ENCODE peak calls at places on chromosomes 6 and 20, in eight cellular contexts. Q, O, E, P, D, T, F and I are unnamed samples.

GRCh38 chr6:19896580-19897010 is 59.4 kb downstream of the ID4 start:
- DNase-seq in F (no peak), D (peak; percentile 16), Q (peak; percentile 4), O (no peak), T (peak; percentile 11), P (no peak), E (no peak), I (no peak)

GRCh38 chr6:149317656-149318571 is at the start of gene TAB2:
- DNase-seq in Q (peak; percentile 72), O (no peak), D (peak; percentile 73), T (no peak), F (peak; percentile 57), E (peak; percentile 72), P (peak; percentile 73), I (no peak)

GRCh38 chr6:155085582-155086253 is 90.6 kb downstream of the TIAM2 start:
- DNase-seq in Q (peak; percentile 44), F (no peak), D (peak; percentile 86), P (no peak), E (no peak), T (peak; percentile 81), O (peak; percentile 36), I (no peak)

GRCh38 chr20:58634121-58634817 is 16.8 kb upstream of the STX16 start:
- DNase-seq in E (no peak), Q (no peak), O (no peak), T (no peak), P (no peak), F (no peak), D (no peak), I (no peak)

GRCh38 chr6:139439278-139439813 is 64.9 kb upstream of the CITED2 start:
- DNase-seq in O (no peak), Q (peak; percentile 44), F (no peak), P (no peak), T (peak; percentile 19), D (no peak), E (no peak), I (no peak)

GRCh38 chr20:62350629-62351422 is 16.3 kb downstream of the LAMA5 start:
- DNase-seq in Q (no peak), D (no peak), F (no peak), T (no peak), P (no peak), E (no peak), O (no peak), I (no peak)

GRCh38 chr6:21333715-21334114 is 259.8 kb upstream of the SOX4 start:
- DNase-seq in P (no peak), T (no peak), Q (no peak), E (no peak), O (no peak), F (no peak), D (no peak), I (no peak)

GRCh38 chr6:37279366-37280134 is 21.6 kb upstream of the TMEM217 start:
- DNase-seq in O (no peak), P (no peak), E (no peak), T (no peak), F (no peak), Q (peak; percentile 79), D (no peak), I (no peak)

GRCh38 chr6:102298066-102298465 is 904.6 kb downstream of the GRIK2 start:
- DNase-seq in E (no peak), D (no peak), F (no peak), P (no peak), T (no peak), O (no peak), Q (no peak), I (no peak)

GRCh38 chr20:22346716-22347115 is 237.7 kb downstream of the FOXA2 start:
- DNase-seq in Q (no peak), E (no peak), P (no peak), F (no peak), D (no peak), T (peak; percentile 90), O (no peak), I (no peak)

GRCh38 chr6:82589509-82590206 is 226.0 kb downstream of the TPBG start:
- DNase-seq in E (peak; percentile 75), T (peak; percentile 94), O (peak; percentile 70), F (peak; percentile 5), Q (peak; percentile 84), P (peak; percentile 20), D (peak; percentile 13), I (peak; percentile 18)

GRCh38 chr6:686528-686927 is 6.4 kb downstream of the EXOC2 start:
- DNase-seq in E (peak; percentile 53), O (no peak), T (no peak), D (peak; percentile 50), P (no peak), F (no peak), Q (no peak), I (peak; percentile 34)

GRCh38 chr20:35271073-35271882 is 6.6 kb downstream of the MMP24OS start:
- DNase-seq in E (no peak), P (no peak), D (no peak), Q (peak; percentile 15), F (no peak), O (no peak), T (no peak), I (no peak)

GRCh38 chr6:72363844-72364740 is 257.8 kb upstream of the KCNQ5 start:
- DNase-seq in D (peak; percentile 51), P (no peak), F (no peak), Q (peak; percentile 95), E (no peak), T (peak; percentile 90), O (no peak), I (no peak)

GRCh38 chr20:18906046-18906445 is 92.5 kb downstream of the SCP2D1 start:
- DNase-seq in Q (no peak), T (no peak), E (no peak), F (no peak), P (no peak), O (no peak), D (no peak), I (no peak)

GRCh38 chr6:170080828-170081368 is 210.0 kb downstream of the DLL1 start:
- DNase-seq in Q (no peak), T (no peak), E (no peak), D (no peak), O (no peak), P (no peak), F (no peak), I (peak; percentile 84)

GRCh38 chr6:12339808-12340487 is 49.8 kb downstream of the EDN1 start:
- DNase-seq in T (no peak), P (no peak), O (no peak), D (no peak), E (no peak), Q (no peak), F (no peak), I (no peak)

GRCh38 chr6:122649701-122650100 is 39.5 kb downstream of the PKIB start:
- DNase-seq in P (no peak), D (no peak), T (peak; percentile 80), Q (peak; percentile 14), O (no peak), E (no peak), F (no peak), I (no peak)

GRCh38 chr20:11267131-11267761 is 593.4 kb upstream of the JAG1 start:
- DNase-seq in F (no peak), P (peak; percentile 33), Q (peak; percentile 96), E (peak; percentile 46), O (peak; percentile 79), D (peak; percentile 84), T (peak; percentile 96), I (peak; percentile 28)

GRCh38 chr6:46016063-46016608 is 476 bp upstream of the CLIC5 start:
- DNase-seq in Q (no peak), T (no peak), P (peak; percentile 22), E (no peak), F (no peak), D (no peak), O (no peak), I (no peak)

GRCh38 chr20:21322921-21323321 is 19.8 kb downstream of the XRN2 start:
- DNase-seq in E (no peak), D (no peak), F (no peak), T (no peak), O (no peak), Q (peak; percentile 15), P (no peak), I (no peak)

GRCh38 chr20:49936153-49937022 is at the start of gene RNF114:
- DNase-seq in O (peak; percentile 83), Q (peak; percentile 98), D (peak; percentile 97), F (peak; percentile 96), E (peak; percentile 97), P (peak; percentile 100), T (peak; percentile 97), I (peak; percentile 97)

GRCh38 chr6:1597121-1597744 is 12.5 kb upstream of the FOXC1 start:
- DNase-seq in T (no peak), P (no peak), O (no peak), E (no peak), F (no peak), D (no peak), Q (no peak), I (no peak)

GRCh38 chr6:90678049-90678779 is 91.3 kb upstream of the MAP3K7 start:
- DNase-seq in Q (no peak), P (no peak), D (no peak), E (no peak), O (no peak), F (no peak), T (no peak), I (no peak)

GRCh38 chr6:15268130-15268908 is 22.4 kb downstream of the JARID2 start:
- DNase-seq in T (no peak), Q (peak; percentile 55), E (peak; percentile 81), D (no peak), P (no peak), O (no peak), F (no peak), I (peak; percentile 45)

GRCh38 chr6:7974553-7974931 is 64.0 kb upstream of the TXNDC5 start:
- DNase-seq in F (no peak), O (no peak), Q (no peak), T (no peak), P (no peak), D (no peak), E (no peak), I (no peak)
- H3K4me3 ChIP-seq in F (no peak overlapping the region), O (no peak overlapping the region), Q (peak overlapping the region; percentile 61), T (peak overlapping the region; percentile 41), P (peak overlapping the region; percentile 29), D (no peak overlapping the region), E (no peak overlapping the region), I (no peak overlapping the region)

DNA sequence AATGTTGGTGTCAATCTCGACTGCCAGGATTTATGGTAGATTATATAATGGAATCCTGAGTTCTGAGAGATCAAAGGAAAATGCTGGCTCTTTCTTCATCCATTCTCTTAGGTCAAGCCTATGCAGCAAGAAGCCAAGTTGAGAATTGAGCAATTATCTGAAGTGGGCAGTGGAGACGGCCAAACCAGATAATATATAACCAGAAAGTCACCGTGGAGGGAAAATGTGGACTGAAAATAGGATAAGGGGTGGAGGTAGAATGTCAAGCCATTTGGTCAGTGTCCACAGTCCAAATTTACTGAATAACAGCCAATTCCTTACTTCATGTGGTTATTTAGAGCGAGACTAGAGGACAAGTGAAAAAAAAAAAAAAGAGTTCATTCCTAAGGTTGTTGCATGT is 107.8 kb upstream of the ESR1 start:
- DNase-seq in P (no peak), T (no peak), F (no peak), O (no peak), D (no peak), Q (no peak), E (no peak), I (no peak)
- TF ChIP-seq EZH2phosphoT487 in P (no peak), T (no peak), F (no peak), O (no peak), D (no peak), Q (no peak), E (no peak), I (no peak)

GRCh38 chr20:52269926-52270325 is 78.3 kb upstream of the ZFP64 start:
- DNase-seq in P (no peak), O (no peak), D (no peak), Q (no peak), F (no peak), E (no peak), T (no peak), I (no peak)
- H3K4me3 ChIP-seq in P (no peak overlapping the region), O (no peak overlapping the region), D (no peak overlapping the region), Q (no peak overlapping the region), F (no peak overlapping the region), E (no peak overlapping the region), T (no peak overlapping the region), I (no peak overlapping the region)

GRCh38 chr20:32823737-32824588 is 4.2 kb downstream of the MAPRE1 start:
- DNase-seq in P (no peak), F (no peak), D (no peak), T (no peak), E (no peak), O (no peak), Q (peak; percentile 47), I (no peak)
- TF ChIP-seq EZH2phosphoT487 in P (no peak), F (no peak), D (no peak), T (no peak), E (no peak), O (no peak), Q (no peak), I (no peak)